ENCODE peak calls at places on chromosomes 16 and 17, in four cellular contexts. Z is WTC11, T is GM12878, H is HepG2. V is an unnamed sample.

GRCh38 chr16:54142787-54143186 is 143.8 kb downstream of the IRX3 start:
- DNase-seq in Z (no peak), H (no peak), T (no peak), V (no peak)

GRCh38 chr17:35731239-35731931 is at the start of gene RASL10B:
- DNase-seq in Z (peak), T (no peak), H (peak), V (peak)

GRCh38 chr17:63529711-63530556 is 6.8 kb downstream of the KCNH6 start:
- DNase-seq in Z (no peak), T (no peak), H (no peak), V (peak)

GRCh38 chr16:50856991-50857390 is 115.1 kb downstream of the CYLD start:
- DNase-seq in T (no peak), H (no peak), Z (no peak), V (no peak)

GRCh38 chr16:10938321-10938720 is 3.9 kb downstream of the DEXI start:
- DNase-seq in H (no peak), T (no peak), Z (no peak), V (no peak)

GRCh38 chr16:56871172-56871593 is 6.2 kb downstream of the SLC12A3 start:
- DNase-seq in H (peak), T (peak), Z (no peak), V (no peak)

GRCh38 chr16:35239561-35239960 is 1780.1 kb downstream of the TP53TG3F start:
- DNase-seq in T (no peak), Z (no peak), H (no peak), V (no peak)

GRCh38 chr17:71337903-71338302 is 782.9 kb upstream of the SOX9 start:
- DNase-seq in T (no peak), Z (no peak), H (no peak), V (no peak)

GRCh38 chr16:75535901-75536300 is at the start of gene CHST5:
- DNase-seq in H (no peak), Z (no peak), T (no peak), V (no peak)

GRCh38 chr16:87138316-87138715 is 178.9 kb downstream of the C16orf95 start:
- DNase-seq in Z (no peak), T (no peak), H (no peak), V (no peak)

GRCh38 chr16:25037632-25038031 is 22.5 kb upstream of the ARHGAP17 start:
- DNase-seq in Z (no peak), T (no peak), H (peak), V (no peak)

GRCh38 chr16:27080870-27081269 is 14.1 kb downstream of the C16orf82 start:
- DNase-seq in Z (peak), T (no peak), H (peak), V (peak)

GRCh38 chr16:51402785-51403184 is 251.7 kb upstream of the SALL1 start:
- DNase-seq in Z (no peak), H (peak), T (no peak), V (no peak)

GRCh38 chr16:56478228-56479049 is 27.1 kb downstream of the OGFOD1 start:
- DNase-seq in T (no peak), Z (no peak), H (no peak), V (no peak)

GRCh38 chr17:16243811-16244567 is 27.0 kb downstream of the PIGL start:
- DNase-seq in Z (no peak), T (no peak), H (peak), V (peak)

GRCh38 chr16:69706256-69706974 is 19.9 kb downstream of the NQO1 start:
- DNase-seq in Z (no peak), H (no peak), T (no peak), V (no peak)

GRCh38 chr17:29577778-29578211 is 9.3 kb downstream of the TP53I13 start:
- DNase-seq in T (no peak), Z (no peak), H (no peak), V (no peak)

GRCh38 chr17:12277827-12278226 is 257.1 kb downstream of the MAP2K4 start:
- DNase-seq in Z (no peak), T (no peak), H (no peak), V (no peak)

GRCh38 chr17:17416007-17416399 is 60.8 kb upstream of the MED9 start:
- DNase-seq in H (peak), Z (peak), T (peak), V (peak)

DNA sequence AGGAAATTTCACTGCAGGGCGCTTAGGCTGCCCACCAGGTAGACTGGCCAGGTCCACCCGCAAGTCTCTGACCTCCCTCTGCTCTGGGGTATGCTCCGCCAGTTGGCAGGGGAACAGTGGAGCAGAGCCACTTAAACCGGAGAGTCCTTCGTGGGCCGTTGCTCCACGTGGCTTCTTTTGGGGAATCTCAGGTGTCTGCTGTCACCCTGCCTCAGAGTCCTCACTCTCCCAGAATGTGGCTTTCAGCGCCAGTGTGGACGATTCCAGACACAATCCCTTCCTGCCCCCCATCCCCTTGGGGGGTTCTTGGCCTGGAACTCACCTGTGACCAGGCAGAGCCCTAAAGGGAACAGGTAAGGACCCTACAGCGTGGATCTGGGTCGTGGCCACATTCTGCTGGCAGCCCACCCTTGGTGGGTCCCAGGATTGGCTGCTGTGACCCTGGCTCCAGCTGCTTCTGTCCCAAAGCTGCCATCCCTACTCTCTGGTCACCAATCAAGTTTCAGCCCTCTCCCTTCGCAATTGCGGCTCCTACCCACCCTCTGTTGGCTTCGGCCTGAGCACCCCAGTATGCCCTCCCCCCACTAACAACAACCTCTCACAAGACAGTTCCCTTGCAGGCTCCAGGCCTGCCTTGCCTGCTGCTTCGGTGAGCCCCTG is 22.2 kb downstream of the DHRS7C start:
- DNase-seq in Z (no peak), T (no peak), H (no peak), V (no peak)
- TF ChIP-seq CBFB in Z (no peak), T (no peak), H (no peak), V (no peak)

GRCh38 chr17:78883533-78884131 is 19.4 kb downstream of the CEP295NL start:
- DNase-seq in Z (no peak), H (peak), T (no peak), V (no peak)

GRCh38 chr17:78884148-78884870 is 18.7 kb downstream of the CEP295NL start:
- DNase-seq in Z (no peak), H (no peak), T (no peak), V (no peak)

GRCh38 chr17:78886954-78887353 is 16.0 kb downstream of the CEP295NL start:
- DNase-seq in Z (no peak), H (no peak), T (no peak), V (no peak)

GRCh38 chr17:78884876-78885667 is 17.9 kb downstream of the CEP295NL start:
- DNase-seq in H (no peak), Z (no peak), T (no peak), V (no peak)

DNA sequence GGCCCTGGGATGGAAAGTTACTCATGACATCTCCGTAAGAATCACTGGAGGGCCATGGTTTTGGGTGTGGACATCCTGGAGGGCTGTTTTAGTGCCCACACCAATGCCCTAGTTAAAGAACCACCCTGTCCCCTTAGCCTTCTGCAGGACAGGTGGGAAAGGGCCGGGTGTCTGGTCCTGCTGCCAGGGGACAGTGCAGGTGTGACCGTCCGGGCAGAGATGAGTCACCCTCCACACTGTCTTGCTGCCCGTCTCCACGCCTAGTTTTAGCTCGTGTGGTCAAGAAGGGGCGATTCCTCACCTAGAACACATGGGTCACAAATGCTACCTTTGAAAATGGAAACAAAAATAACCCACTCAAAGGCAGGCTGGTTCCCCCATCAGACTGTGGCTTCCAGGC is 17.0 kb downstream of the CEP295NL start:
- DNase-seq in T (no peak), Z (no peak), H (no peak), V (no peak)
- TF ChIP-seq CBFB in T (no peak), Z (no peak), H (no peak), V (no peak)

GRCh38 chr16:84597518-84598390 is 20.1 kb downstream of the COTL1 start:
- DNase-seq in H (no peak), T (no peak), Z (no peak), V (no peak)

GRCh38 chr16:84598391-84598750 is 19.5 kb downstream of the COTL1 start:
- DNase-seq in T (no peak), H (no peak), Z (no peak), V (no peak)

GRCh38 chr16:84599528-84600202 is 18.2 kb downstream of the COTL1 start:
- DNase-seq in Z (peak), T (no peak), H (peak), V (peak)

GRCh38 chr16:84603115-84603816 is 14.6 kb downstream of the COTL1 start:
- DNase-seq in H (no peak), Z (no peak), T (no peak), V (peak)

GRCh38 chr16:84600343-84601229 is 17.3 kb downstream of the COTL1 start:
- DNase-seq in T (peak), H (no peak), Z (no peak), V (peak)
- TF ChIP-seq CBFB in T (no peak), H (no peak), Z (no peak), V (no peak)

GRCh38 chr17:15213381-15214087 is 51.6 kb downstream of the PMP22 start:
- DNase-seq in Z (no peak), H (no peak), T (no peak), V (peak)
- TF ChIP-seq CBFB in Z (no peak), H (no peak), T (no peak), V (no peak)

GRCh38 chr17:5706835-5707234 is 122.5 kb upstream of the NLRP1 start:
- DNase-seq in T (peak), Z (peak), H (peak), V (peak)
- TF ChIP-seq CBFB in T (no peak), Z (no peak), H (no peak), V (no peak)

GRCh38 chr16:66519974-66520373 is 29.9 kb downstream of the TK2 start:
- DNase-seq in H (no peak), T (no peak), Z (no peak), V (no peak)

GRCh38 chr16:66521227-66521626 is 28.7 kb downstream of the TK2 start:
- DNase-seq in H (no peak), T (no peak), Z (no peak), V (no peak)

GRCh38 chr16:66519482-66519881 is 30.4 kb downstream of the TK2 start:
- DNase-seq in T (no peak), Z (no peak), H (no peak), V (no peak)

GRCh38 chr16:66521951-66522771 is 27.8 kb downstream of the TK2 start:
- DNase-seq in Z (no peak), H (no peak), T (peak), V (peak)

DNA sequence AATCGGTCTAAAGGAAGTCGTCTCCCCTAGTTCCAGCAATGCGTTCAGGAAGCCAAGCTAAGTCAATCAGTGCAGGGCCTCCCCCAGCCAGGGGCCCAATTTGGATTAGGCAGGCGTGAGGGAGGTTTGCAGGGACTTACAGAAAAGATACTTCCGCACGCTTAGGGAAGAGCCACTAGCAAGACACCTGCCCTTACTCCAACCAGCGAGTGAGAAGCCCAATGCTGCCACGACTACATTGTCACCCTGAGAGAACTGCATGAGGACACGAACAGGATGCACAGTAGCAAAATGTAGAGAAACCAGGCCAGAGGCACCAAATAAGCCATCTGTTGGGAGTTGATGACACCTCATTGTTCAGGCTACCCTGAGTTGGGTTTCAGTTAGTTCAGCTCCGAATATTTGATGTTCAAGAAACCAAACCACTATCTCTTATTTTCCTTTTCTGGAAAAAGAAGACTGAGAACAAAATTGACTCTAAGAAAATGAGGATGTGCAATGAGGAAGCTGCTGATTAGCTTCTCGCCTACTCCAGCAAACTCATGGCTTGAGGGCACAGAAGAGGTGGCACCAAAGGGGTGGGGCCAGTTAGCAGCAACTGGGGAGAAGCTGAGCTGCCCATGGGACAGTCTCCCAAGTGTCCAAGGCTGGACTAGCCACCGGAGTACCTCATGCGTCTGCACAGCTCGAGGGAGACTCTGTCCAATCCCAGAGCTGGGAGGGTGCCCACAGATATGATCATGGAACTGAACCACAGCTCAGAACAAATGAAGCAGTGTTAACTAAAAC is 29.3 kb downstream of the TK2 start:
- DNase-seq in T (no peak), Z (no peak), H (no peak), V (no peak)
- TF ChIP-seq CBFB in T (no peak), Z (no peak), H (no peak), V (no peak)

GRCh38 chr16:67966549-67967182 is 1.8 kb downstream of the SLC12A4 start:
- DNase-seq in T (no peak), Z (peak), H (peak), V (peak)
- TF ChIP-seq CBFB in T (no peak), Z (no peak), H (no peak), V (no peak)

GRCh38 chr17:77033892-77034404 is 106.8 kb upstream of the SEC14L1 start:
- DNase-seq in H (no peak), T (no peak), Z (no peak), V (no peak)

GRCh38 chr17:77036136-77036840 is 104.5 kb upstream of the SEC14L1 start:
- DNase-seq in T (no peak), H (no peak), Z (no peak), V (no peak)

GRCh38 chr17:77032929-77033328 is 107.8 kb upstream of the SEC14L1 start:
- DNase-seq in Z (no peak), T (no peak), H (no peak), V (no peak)

GRCh38 chr17:77035526-77035925 is 105.2 kb upstream of the SEC14L1 start:
- DNase-seq in H (no peak), T (no peak), Z (no peak), V (no peak)

DNA sequence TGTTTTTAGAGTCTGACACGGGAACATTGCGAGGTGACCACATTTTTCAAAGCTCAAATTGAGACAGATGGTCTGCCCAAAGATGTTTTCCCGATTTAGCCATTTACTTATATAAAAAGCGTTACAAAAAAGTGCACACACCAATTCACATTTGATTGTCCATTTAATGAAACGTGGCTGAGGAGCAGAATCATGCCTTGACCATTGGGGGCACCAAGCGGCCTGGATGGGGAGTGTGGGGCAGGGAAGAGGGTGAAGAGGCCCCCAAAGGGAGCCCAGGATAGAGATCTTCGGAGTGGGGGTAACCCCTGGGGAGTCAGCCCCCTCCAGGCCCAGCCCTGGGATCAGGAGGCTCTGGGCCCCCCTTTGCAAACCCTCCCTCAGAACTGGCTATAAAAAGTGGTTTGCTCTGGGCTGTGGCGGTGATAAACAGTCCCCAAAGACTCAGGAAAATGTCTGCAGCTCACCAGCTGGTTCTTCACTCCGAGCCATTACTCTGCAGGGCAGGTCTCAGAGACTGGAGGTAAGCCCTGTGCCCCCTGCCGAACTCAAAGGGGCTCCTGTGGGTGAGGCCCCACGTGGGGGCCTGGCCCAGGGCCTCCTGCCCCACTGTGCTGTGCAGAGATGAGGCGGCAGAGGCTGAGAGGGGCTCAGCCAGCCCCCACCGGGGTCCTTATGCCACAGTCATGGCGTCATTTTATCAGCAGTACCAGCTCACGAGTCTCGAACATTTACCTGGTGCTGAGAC is 105.9 kb upstream of the SEC14L1 start:
- DNase-seq in Z (no peak), H (no peak), T (no peak), V (no peak)
- TF ChIP-seq CBFB in Z (no peak), H (no peak), T (no peak), V (no peak)

GRCh38 chr16:14667347-14668266 is 26.5 kb downstream of the PLA2G10 start:
- DNase-seq in Z (no peak), H (no peak), T (no peak), V (no peak)

GRCh38 chr16:14668556-14669223 is 25.4 kb downstream of the PLA2G10 start:
- DNase-seq in T (no peak), H (no peak), Z (no peak), V (no peak)

GRCh38 chr16:14672403-14672971 is 21.6 kb downstream of the PLA2G10 start:
- DNase-seq in Z (no peak), T (peak), H (peak), V (no peak)

DNA sequence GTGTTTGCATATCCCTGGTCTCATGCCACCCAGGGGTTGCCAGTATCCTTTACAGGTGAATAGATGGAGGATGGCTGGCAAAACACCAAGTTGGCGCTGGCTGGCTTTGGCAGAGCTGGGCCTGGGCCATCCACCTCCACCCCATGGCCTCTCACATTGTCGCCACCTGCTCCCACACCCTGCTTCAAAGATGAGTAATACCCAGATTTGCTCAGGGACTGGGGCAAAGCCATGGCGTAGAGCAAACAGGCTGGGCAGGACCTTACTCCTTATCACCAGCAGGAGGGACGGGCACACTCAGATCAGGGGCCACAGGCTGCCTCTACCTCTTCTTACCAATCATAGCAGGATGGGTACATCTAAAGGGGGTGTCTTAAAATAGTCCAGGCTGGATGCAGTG is 24.3 kb downstream of the PLA2G10 start:
- DNase-seq in H (no peak), T (no peak), Z (no peak), V (no peak)
- TF ChIP-seq CBFB in H (no peak), T (no peak), Z (no peak), V (no peak)

DNA sequence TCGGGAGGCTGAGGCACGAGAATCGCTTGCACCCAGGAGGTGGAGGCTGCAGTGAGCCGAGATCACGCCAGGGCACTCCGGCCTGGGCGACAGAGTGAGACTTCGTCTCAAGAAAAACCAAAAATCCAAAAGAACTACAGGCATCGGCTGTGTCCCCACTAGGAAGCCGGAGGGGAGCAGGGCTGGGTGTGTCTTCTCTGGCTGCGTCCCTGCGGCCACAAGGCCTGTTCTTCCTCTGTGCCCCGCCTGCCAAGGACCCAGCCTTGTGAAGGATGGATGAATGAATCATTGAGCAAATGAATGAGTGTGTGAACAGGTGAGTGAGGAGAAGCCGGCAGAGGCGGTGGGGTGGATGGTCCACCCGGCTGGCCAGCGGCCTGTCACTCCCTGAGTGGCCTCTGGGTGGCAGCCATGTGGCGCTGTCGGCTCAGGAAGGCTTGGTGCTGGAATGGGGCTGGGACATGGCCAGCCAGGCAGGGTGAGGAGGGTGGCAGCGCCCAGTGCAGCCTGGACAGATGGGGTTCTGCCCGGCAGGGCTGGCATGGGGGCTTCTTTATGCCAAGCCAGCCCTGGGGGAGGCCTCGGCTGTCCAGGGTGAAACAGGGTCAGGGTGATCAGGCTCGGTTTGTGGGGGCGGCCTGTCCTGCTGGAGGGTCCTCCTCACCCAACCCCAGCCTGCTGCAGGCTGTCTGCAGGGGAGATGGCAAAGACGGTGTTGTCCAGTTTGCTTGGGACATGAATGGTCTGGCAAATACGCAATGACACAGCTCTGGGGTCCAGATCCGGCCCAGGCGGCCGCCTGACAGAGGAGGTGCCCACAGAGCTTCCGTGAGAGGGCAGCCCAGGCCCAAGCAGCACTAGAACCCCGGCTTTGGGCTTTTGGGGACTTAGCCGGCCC is 21.7 kb downstream of the SLC25A10 start:
- DNase-seq in T (no peak), Z (peak), H (peak), V (peak)
- TF ChIP-seq CBFB in T (no peak), Z (no peak), H (no peak), V (no peak)